ENCODE peak calls at places on chromosomes 13 and 19, in four cellular contexts. F, W, E and A are unnamed samples.
A peak's percentile ranks its signal among the peaks of the same experiment; 100 is the strongest.

GRCh38 chr13:23445794-23446193 is 12.3 kb upstream of the SACS start:
- DNase-seq in W (no peak), F (no peak), E (no peak), A (no peak)

GRCh38 chr19:21322528-21322927 is 6.7 kb downstream of the ZNF708 start:
- DNase-seq in F (no peak), E (no peak), W (peak; percentile 45), A (no peak)

GRCh38 chr13:92808007-92808406 is 418.6 kb upstream of the GPC6 start:
- DNase-seq in F (no peak), E (no peak), W (no peak), A (no peak)

GRCh38 chr19:3670258-3670795 is 29.9 kb downstream of the PIP5K1C start:
- DNase-seq in W (peak; percentile 88), F (no peak), E (no peak), A (no peak)

GRCh38 chr13:66558511-66558910 is 671.6 kb downstream of the PCDH9 start:
- DNase-seq in F (peak; percentile 92), W (peak; percentile 58), E (peak; percentile 16), A (peak; percentile 30)

GRCh38 chr13:50592412-50593145 is 250.9 kb downstream of the DLEU7 start:
- DNase-seq in E (peak; percentile 5), W (peak; percentile 70), F (no peak), A (no peak)

GRCh38 chr19:44661904-44662303 is 9.4 kb upstream of the CEACAM19 start:
- DNase-seq in E (no peak), F (no peak), W (no peak), A (no peak)

GRCh38 chr13:26517931-26518330 is 39.6 kb upstream of the WASF3 start:
- DNase-seq in F (no peak), E (no peak), W (no peak), A (no peak)

GRCh38 chr19:53898680-53899341 is 10.3 kb upstream of the CACNG7 start:
- DNase-seq in E (peak; percentile 73), F (no peak), W (no peak), A (no peak)

GRCh38 chr19:6861683-6862286 is 25.6 kb upstream of the ADGRE1 start:
- DNase-seq in E (no peak), W (no peak), F (no peak), A (no peak)

GRCh38 chr19:15072930-15073647 is 8.9 kb upstream of the OR1I1 start:
- DNase-seq in E (no peak), W (no peak), F (no peak), A (no peak)

GRCh38 chr19:16417660-16418596 is 53.8 kb downstream of the EPS15L1 start:
- DNase-seq in F (peak; percentile 39), W (peak; percentile 84), E (peak; percentile 85), A (peak; percentile 1)

GRCh38 chr13:45951724-45952123 is 100.2 kb upstream of the SIAH3 start:
- DNase-seq in F (peak; percentile 28), E (no peak), W (no peak), A (no peak)

GRCh38 chr19:17125728-17126677 is 50.4 kb downstream of the MYO9B start:
- DNase-seq in F (peak; percentile 90), W (peak; percentile 42), E (peak; percentile 66), A (peak; percentile 95)